ENCODE peak calls at places on chromosomes 11 and 22, in eight cellular contexts. One of them, this sample, is unnamed.

GRCh38 chr22:24989541-24989951 is 37.0 kb downstream of the KIAA1671 start:
- DNase-seq in A673: no peak
- DNase-seq in H1: no peak
- DNase-seq in IMR-90: no peak
- DNase-seq in uterus: no peak
- DNase-seq in astrocyte of the cerebellum: no peak
- DNase-seq in foreskin fibroblast: no peak
- DNase-seq in sigmoid colon: no peak
- DNase-seq in this sample: no peak

GRCh38 chr11:43119275-43119970 is 192.4 kb upstream of the API5 start:
- DNase-seq in A673: peak; percentile 68
- DNase-seq in H1: no peak
- DNase-seq in IMR-90: no peak
- DNase-seq in uterus: no peak
- DNase-seq in astrocyte of the cerebellum: no peak
- DNase-seq in foreskin fibroblast: no peak
- DNase-seq in sigmoid colon: no peak
- DNase-seq in this sample: no peak

GRCh38 chr11:119919656-119920055 is 190.7 kb upstream of the NECTIN1 start:
- DNase-seq in A673: no peak
- DNase-seq in H1: no peak
- DNase-seq in IMR-90: no peak
- DNase-seq in uterus: no peak
- DNase-seq in astrocyte of the cerebellum: no peak
- DNase-seq in foreskin fibroblast: no peak
- DNase-seq in sigmoid colon: no peak
- DNase-seq in this sample: no peak

GRCh38 chr22:46374663-46375474 is 39.4 kb downstream of the TRMU start:
- DNase-seq in A673: no peak
- DNase-seq in H1: no peak
- DNase-seq in IMR-90: no peak
- DNase-seq in uterus: no peak
- DNase-seq in astrocyte of the cerebellum: no peak
- DNase-seq in foreskin fibroblast: no peak
- DNase-seq in sigmoid colon: no peak
- DNase-seq in this sample: no peak

GRCh38 chr11:130979386-130979972 is 63.2 kb upstream of the SNX19 start:
- DNase-seq in A673: peak; percentile 47
- DNase-seq in H1: no peak
- DNase-seq in IMR-90: peak; percentile 61
- DNase-seq in uterus: no peak
- DNase-seq in astrocyte of the cerebellum: peak; percentile 11
- DNase-seq in foreskin fibroblast: peak; percentile 30
- DNase-seq in sigmoid colon: no peak
- DNase-seq in this sample: peak; percentile 8

GRCh38 chr22:31958625-31959239 is 14.4 kb downstream of the YWHAH start:
- DNase-seq in A673: no peak
- DNase-seq in H1: no peak
- DNase-seq in IMR-90: no peak
- DNase-seq in uterus: no peak
- DNase-seq in astrocyte of the cerebellum: no peak
- DNase-seq in foreskin fibroblast: no peak
- DNase-seq in sigmoid colon: no peak
- DNase-seq in this sample: no peak

GRCh38 chr11:78042858-78043257 is 19.8 kb upstream of the KCTD14 start:
- DNase-seq in A673: no peak
- DNase-seq in H1: no peak
- DNase-seq in IMR-90: no peak
- DNase-seq in uterus: no peak
- DNase-seq in astrocyte of the cerebellum: no peak
- DNase-seq in foreskin fibroblast: no peak
- DNase-seq in sigmoid colon: no peak
- DNase-seq in this sample: no peak

GRCh38 chr11:6746086-6746618 is 25.6 kb downstream of the OR2AG2 start:
- DNase-seq in A673: no peak
- DNase-seq in H1: no peak
- DNase-seq in IMR-90: no peak
- DNase-seq in uterus: no peak
- DNase-seq in astrocyte of the cerebellum: no peak
- DNase-seq in foreskin fibroblast: no peak
- DNase-seq in sigmoid colon: no peak
- DNase-seq in this sample: peak; percentile 73

GRCh38 chr22:41305646-41306045 is 4.3 kb downstream of the ZC3H7B start:
- DNase-seq in A673: peak; percentile 84
- DNase-seq in H1: no peak
- DNase-seq in IMR-90: peak; percentile 73
- DNase-seq in uterus: peak; percentile 66
- DNase-seq in astrocyte of the cerebellum: no peak
- DNase-seq in foreskin fibroblast: peak; percentile 78
- DNase-seq in sigmoid colon: no peak
- DNase-seq in this sample: no peak

GRCh38 chr11:41996558-41996957 is 537.1 kb upstream of the LRRC4C start:
- DNase-seq in A673: peak; percentile 43
- DNase-seq in H1: no peak
- DNase-seq in IMR-90: no peak
- DNase-seq in uterus: no peak
- DNase-seq in astrocyte of the cerebellum: no peak
- DNase-seq in foreskin fibroblast: no peak
- DNase-seq in sigmoid colon: no peak
- DNase-seq in this sample: no peak

GRCh38 chr11:67668191-67668551 is 6.3 kb downstream of the ALDH3B2 start:
- DNase-seq in A673: no peak
- DNase-seq in H1: no peak
- DNase-seq in IMR-90: no peak
- DNase-seq in uterus: no peak
- DNase-seq in astrocyte of the cerebellum: no peak
- DNase-seq in foreskin fibroblast: no peak
- DNase-seq in sigmoid colon: no peak
- DNase-seq in this sample: peak; percentile 47

GRCh38 chr11:124839051-124839971 is 25.9 kb upstream of the ROBO3 start:
- DNase-seq in A673: no peak
- DNase-seq in H1: peak; percentile 66
- DNase-seq in IMR-90: no peak
- DNase-seq in uterus: no peak
- DNase-seq in astrocyte of the cerebellum: no peak
- DNase-seq in foreskin fibroblast: no peak
- DNase-seq in sigmoid colon: no peak
- DNase-seq in this sample: no peak

GRCh38 chr11:27213232-27213660 is 149.8 kb downstream of the CCDC34 start:
- DNase-seq in A673: peak; percentile 100
- DNase-seq in H1: peak; percentile 24
- DNase-seq in IMR-90: peak; percentile 94
- DNase-seq in uterus: no peak
- DNase-seq in astrocyte of the cerebellum: peak; percentile 95
- DNase-seq in foreskin fibroblast: peak; percentile 84
- DNase-seq in sigmoid colon: no peak
- DNase-seq in this sample: no peak

GRCh38 chr11:69818243-69819108 is 740 bp downstream of the FGF3 start:
- DNase-seq in A673: peak; percentile 25
- DNase-seq in H1: peak; percentile 66
- DNase-seq in IMR-90: no peak
- DNase-seq in uterus: no peak
- DNase-seq in astrocyte of the cerebellum: no peak
- DNase-seq in foreskin fibroblast: no peak
- DNase-seq in sigmoid colon: no peak
- DNase-seq in this sample: no peak
- H3K4me3 ChIP-seq in A673: no peak overlapping the region
- H3K4me3 ChIP-seq in H1: peak overlapping the region; percentile 54
- H3K4me3 ChIP-seq in IMR-90: no peak overlapping the region
- H3K4me3 ChIP-seq in uterus: no peak overlapping the region
- H3K4me3 ChIP-seq in astrocyte of the cerebellum: no peak overlapping the region
- H3K4me3 ChIP-seq in foreskin fibroblast: no peak overlapping the region
- H3K4me3 ChIP-seq in sigmoid colon: no peak overlapping the region
- H3K4me3 ChIP-seq in this sample: no peak overlapping the region

GRCh38 chr11:65013692-65014145 is 241 bp upstream of the ARL2 start:
- DNase-seq in A673: peak; percentile 97
- DNase-seq in H1: no peak
- DNase-seq in IMR-90: peak; percentile 87
- DNase-seq in uterus: peak; percentile 92
- DNase-seq in astrocyte of the cerebellum: peak; percentile 74
- DNase-seq in foreskin fibroblast: peak; percentile 87
- DNase-seq in sigmoid colon: peak; percentile 96
- DNase-seq in this sample: peak; percentile 98
- TF ChIP-seq CTCF in A673: peak; percentile 67
- TF ChIP-seq CTCF in H1: peak; percentile 53
- TF ChIP-seq CTCF in IMR-90: no peak
- TF ChIP-seq CTCF in uterus: peak; percentile 44
- TF ChIP-seq CTCF in astrocyte of the cerebellum: no peak
- TF ChIP-seq CTCF in foreskin fibroblast: no peak
- TF ChIP-seq CTCF in sigmoid colon: peak; percentile 94
- TF ChIP-seq CTCF in this sample: peak; percentile 71

DNA sequence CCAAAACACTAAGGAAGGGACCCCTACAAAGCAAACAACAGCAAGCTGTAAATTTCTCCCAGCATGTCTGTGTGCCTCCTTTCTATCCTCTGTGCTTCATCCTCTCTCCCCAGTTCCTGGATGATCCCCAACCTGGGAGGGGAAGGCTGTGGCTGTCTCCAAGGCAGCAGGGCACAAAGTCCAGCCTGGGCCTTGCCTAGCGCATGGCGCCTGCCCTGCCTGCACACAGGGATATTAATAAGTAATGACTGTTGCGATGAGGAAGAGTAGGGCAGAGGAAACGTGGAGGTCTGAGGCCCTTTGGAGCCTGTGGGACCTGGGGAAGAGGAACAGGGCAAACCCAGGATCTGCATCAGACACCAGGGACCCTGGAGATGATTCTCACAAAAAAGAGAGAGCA is 2.0 kb downstream of the USH1C start:
- DNase-seq in A673: no peak
- DNase-seq in H1: no peak
- DNase-seq in IMR-90: no peak
- DNase-seq in uterus: no peak
- DNase-seq in astrocyte of the cerebellum: no peak
- DNase-seq in foreskin fibroblast: no peak
- DNase-seq in sigmoid colon: no peak
- DNase-seq in this sample: no peak
- H3K4me3 ChIP-seq in A673: no peak overlapping the region
- H3K4me3 ChIP-seq in H1: no peak overlapping the region
- H3K4me3 ChIP-seq in IMR-90: no peak overlapping the region
- H3K4me3 ChIP-seq in uterus: no peak overlapping the region
- H3K4me3 ChIP-seq in astrocyte of the cerebellum: no peak overlapping the region
- H3K4me3 ChIP-seq in foreskin fibroblast: no peak overlapping the region
- H3K4me3 ChIP-seq in sigmoid colon: no peak overlapping the region
- H3K4me3 ChIP-seq in this sample: no peak overlapping the region

GRCh38 chr22:33274214-33274828 is 216.1 kb upstream of the SYN3 start:
- DNase-seq in A673: peak; percentile 24
- DNase-seq in H1: peak; percentile 83
- DNase-seq in IMR-90: no peak
- DNase-seq in uterus: no peak
- DNase-seq in astrocyte of the cerebellum: no peak
- DNase-seq in foreskin fibroblast: no peak
- DNase-seq in sigmoid colon: no peak
- DNase-seq in this sample: peak; percentile 87
- TF ChIP-seq CTCF in A673: peak; percentile 69
- TF ChIP-seq CTCF in H1: peak; percentile 95
- TF ChIP-seq CTCF in IMR-90: no peak
- TF ChIP-seq CTCF in uterus: no peak
- TF ChIP-seq CTCF in astrocyte of the cerebellum: peak; percentile 14
- TF ChIP-seq CTCF in foreskin fibroblast: peak; percentile 41
- TF ChIP-seq CTCF in sigmoid colon: no peak
- TF ChIP-seq CTCF in this sample: peak; percentile 96

DNA sequence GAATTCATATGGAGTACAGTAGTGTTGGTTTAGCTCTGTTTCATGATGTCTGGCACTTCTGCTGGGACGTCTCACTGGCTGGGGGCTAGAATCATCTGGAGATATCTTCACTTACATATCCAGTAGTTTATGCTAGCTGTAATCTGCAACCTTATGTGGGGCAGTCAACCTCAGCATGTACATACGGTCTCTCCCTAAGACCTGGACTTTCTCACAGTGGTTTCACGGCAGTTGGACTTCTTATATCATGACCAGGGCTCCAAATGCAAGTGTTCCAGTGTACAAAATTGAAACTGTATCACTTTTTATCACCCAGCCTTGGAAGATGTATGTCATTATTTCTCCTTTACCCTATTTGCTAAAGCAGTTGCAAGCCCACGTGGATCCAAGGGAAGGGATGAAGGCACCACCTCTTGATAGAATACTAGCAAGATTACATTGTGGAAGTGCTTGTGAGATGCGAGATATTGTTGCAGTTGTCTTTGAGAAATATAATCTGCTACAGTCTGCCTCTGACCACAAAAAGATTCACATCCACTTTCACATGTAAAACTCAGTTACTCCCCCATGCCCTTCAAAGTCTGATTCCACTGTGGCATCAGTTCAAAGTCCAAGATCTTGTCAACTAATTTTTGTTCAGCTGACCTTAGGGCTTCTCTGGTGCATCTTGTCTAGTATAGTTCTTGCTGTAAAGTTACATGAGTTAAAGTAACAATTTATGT is 316.6 kb upstream of the NCAM1 start:
- DNase-seq in A673: no peak
- DNase-seq in H1: no peak
- DNase-seq in IMR-90: no peak
- DNase-seq in uterus: no peak
- DNase-seq in astrocyte of the cerebellum: no peak
- DNase-seq in foreskin fibroblast: no peak
- DNase-seq in sigmoid colon: no peak
- DNase-seq in this sample: no peak
- H3K4me3 ChIP-seq in A673: no peak overlapping the region
- H3K4me3 ChIP-seq in H1: no peak overlapping the region
- H3K4me3 ChIP-seq in IMR-90: no peak overlapping the region
- H3K4me3 ChIP-seq in uterus: no peak overlapping the region
- H3K4me3 ChIP-seq in astrocyte of the cerebellum: no peak overlapping the region
- H3K4me3 ChIP-seq in foreskin fibroblast: no peak overlapping the region
- H3K4me3 ChIP-seq in sigmoid colon: no peak overlapping the region
- H3K4me3 ChIP-seq in this sample: no peak overlapping the region

DNA sequence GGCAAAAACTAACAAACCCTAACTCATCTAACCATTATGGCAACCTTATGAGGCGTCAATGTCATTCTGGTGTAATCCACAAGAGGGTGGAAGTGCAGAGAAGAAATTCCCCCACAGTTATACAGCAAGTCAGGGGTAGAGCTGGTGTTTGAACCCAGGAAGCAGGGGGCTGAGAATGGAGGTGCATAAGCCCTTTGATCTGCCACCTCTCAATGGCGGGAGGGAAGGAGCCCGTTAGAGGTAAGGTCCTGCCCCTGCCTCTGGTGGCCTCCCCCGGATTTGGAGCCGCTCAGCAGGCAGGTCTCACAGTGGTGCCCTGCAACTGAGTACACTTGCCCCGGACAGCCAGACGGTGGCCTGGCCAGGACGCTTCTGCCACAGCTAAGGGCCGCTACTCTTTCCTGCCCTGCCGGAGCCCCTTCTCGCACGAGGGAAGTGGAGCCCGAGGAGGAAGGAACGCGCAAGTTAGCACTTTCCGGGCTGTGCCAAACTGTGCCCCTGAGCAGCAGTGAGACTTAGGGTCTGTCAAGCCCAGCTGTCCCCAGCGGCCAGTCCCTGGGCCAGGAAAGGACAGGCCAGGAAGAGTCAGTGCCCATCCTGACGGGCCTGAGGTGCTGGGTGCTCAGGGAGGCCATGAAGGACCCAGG is 1.1 kb downstream of the FXYD2 start:
- DNase-seq in A673: peak; percentile 47
- DNase-seq in H1: no peak
- DNase-seq in IMR-90: no peak
- DNase-seq in uterus: peak; percentile 18
- DNase-seq in astrocyte of the cerebellum: no peak
- DNase-seq in foreskin fibroblast: no peak
- DNase-seq in sigmoid colon: peak; percentile 75
- DNase-seq in this sample: peak; percentile 21
- TF ChIP-seq CTCF in A673: peak; percentile 43
- TF ChIP-seq CTCF in H1: peak; percentile 45
- TF ChIP-seq CTCF in IMR-90: no peak
- TF ChIP-seq CTCF in uterus: no peak
- TF ChIP-seq CTCF in astrocyte of the cerebellum: peak; percentile 15
- TF ChIP-seq CTCF in foreskin fibroblast: no peak
- TF ChIP-seq CTCF in sigmoid colon: peak; percentile 15
- TF ChIP-seq CTCF in this sample: peak; percentile 49